ENCODE peak calls at places on chromosomes 2 and 18, in four cellular contexts. One of them, this sample, is unnamed. For H3K4me1, the result is how much of the 10 kb centered on the place peaks cover.

GRCh38 chr2:127648321-127648720 is 2.4 kb downstream of the GPR17 start:
- DNase-seq in tibial artery: no peak
- DNase-seq in heart right ventricle: no peak
- DNase-seq in neuronal stem cell: no peak
- DNase-seq in this sample: no peak

GRCh38 chr2:169397697-169398096 is 35.4 kb upstream of the LRP2 start:
- DNase-seq in heart right ventricle: no peak
- DNase-seq in tibial artery: no peak
- DNase-seq in neuronal stem cell: no peak
- DNase-seq in this sample: no peak

GRCh38 chr2:96529376-96530143 is 7.0 kb upstream of the ARID5A start:
- DNase-seq in heart right ventricle: no peak
- DNase-seq in neuronal stem cell: no peak
- DNase-seq in tibial artery: no peak
- DNase-seq in this sample: no peak

GRCh38 chr18:56711706-56712445 is 60.7 kb downstream of the WDR7 start:
- DNase-seq in heart right ventricle: no peak
- DNase-seq in neuronal stem cell: no peak
- DNase-seq in tibial artery: no peak
- DNase-seq in this sample: no peak

GRCh38 chr2:149320362-149320761 is 10.0 kb upstream of the LYPD6 start:
- DNase-seq in neuronal stem cell: no peak
- DNase-seq in heart right ventricle: no peak
- DNase-seq in tibial artery: no peak
- DNase-seq in this sample: no peak

GRCh38 chr2:46332686-46333281 is 35.6 kb downstream of the EPAS1 start:
- DNase-seq in tibial artery: no peak
- DNase-seq in neuronal stem cell: no peak
- DNase-seq in heart right ventricle: no peak
- DNase-seq in this sample: no peak

GRCh38 chr2:64284751-64285150 is 140.5 kb upstream of the PELI1 start:
- DNase-seq in tibial artery: no peak
- DNase-seq in neuronal stem cell: no peak
- DNase-seq in heart right ventricle: no peak
- DNase-seq in this sample: no peak

GRCh38 chr2:230941202-230942180 is 16.4 kb upstream of the GPR55 start:
- DNase-seq in neuronal stem cell: no peak
- DNase-seq in heart right ventricle: no peak
- DNase-seq in tibial artery: no peak
- DNase-seq in this sample: no peak

GRCh38 chr2:237431856-237432255 is 17.9 kb upstream of the COL6A3 start:
- DNase-seq in heart right ventricle: no peak
- DNase-seq in tibial artery: no peak
- DNase-seq in neuronal stem cell: no peak
- DNase-seq in this sample: no peak

GRCh38 chr2:109318949-109319342 is 189.9 kb downstream of the SH3RF3 start:
- DNase-seq in neuronal stem cell: no peak
- DNase-seq in tibial artery: no peak
- DNase-seq in heart right ventricle: no peak
- DNase-seq in this sample: no peak

GRCh38 chr2:31522742-31523141 is 58.0 kb downstream of the SRD5A2 start:
- DNase-seq in heart right ventricle: no peak
- DNase-seq in tibial artery: no peak
- DNase-seq in neuronal stem cell: no peak
- DNase-seq in this sample: no peak

GRCh38 chr2:215900203-215900611 is 113.1 kb downstream of the MREG start:
- DNase-seq in tibial artery: peak
- DNase-seq in heart right ventricle: no peak
- DNase-seq in neuronal stem cell: no peak
- DNase-seq in this sample: no peak
- H3K4me1 ChIP-seq in tibial artery: under half
- H3K4me1 ChIP-seq in heart right ventricle: under half
- H3K4me1 ChIP-seq in neuronal stem cell: under half
- H3K4me1 ChIP-seq in this sample: under half

GRCh38 chr18:48547456-48548403 is 8.9 kb downstream of the CTIF start:
- DNase-seq in tibial artery: peak
- DNase-seq in heart right ventricle: peak
- DNase-seq in neuronal stem cell: no peak
- DNase-seq in this sample: no peak
- H3K4me1 ChIP-seq in tibial artery: under half
- H3K4me1 ChIP-seq in heart right ventricle: under half
- H3K4me1 ChIP-seq in neuronal stem cell: under half
- H3K4me1 ChIP-seq in this sample: under half

GRCh38 chr2:43127208-43127940 is 99.0 kb downstream of the ZFP36L2 start:
- DNase-seq in neuronal stem cell: no peak
- DNase-seq in tibial artery: peak
- DNase-seq in heart right ventricle: peak
- DNase-seq in this sample: peak

GRCh38 chr2:43129676-43130547 is 96.5 kb downstream of the ZFP36L2 start:
- DNase-seq in tibial artery: peak
- DNase-seq in heart right ventricle: no peak
- DNase-seq in neuronal stem cell: no peak
- DNase-seq in this sample: no peak

GRCh38 chr2:43129254-43129653 is 97.2 kb downstream of the ZFP36L2 start:
- DNase-seq in neuronal stem cell: no peak
- DNase-seq in tibial artery: no peak
- DNase-seq in heart right ventricle: no peak
- DNase-seq in this sample: no peak

GRCh38 chr2:43126817-43127207 is 99.6 kb downstream of the ZFP36L2 start:
- DNase-seq in heart right ventricle: no peak
- DNase-seq in neuronal stem cell: no peak
- DNase-seq in tibial artery: no peak
- DNase-seq in this sample: no peak

GRCh38 chr2:43127941-43128561 is 98.4 kb downstream of the ZFP36L2 start:
- DNase-seq in heart right ventricle: no peak
- DNase-seq in tibial artery: no peak
- DNase-seq in neuronal stem cell: no peak
- DNase-seq in this sample: no peak
- H3K4me1 ChIP-seq in heart right ventricle: under half
- H3K4me1 ChIP-seq in tibial artery: under half
- H3K4me1 ChIP-seq in neuronal stem cell: under half
- H3K4me1 ChIP-seq in this sample: under half

DNA sequence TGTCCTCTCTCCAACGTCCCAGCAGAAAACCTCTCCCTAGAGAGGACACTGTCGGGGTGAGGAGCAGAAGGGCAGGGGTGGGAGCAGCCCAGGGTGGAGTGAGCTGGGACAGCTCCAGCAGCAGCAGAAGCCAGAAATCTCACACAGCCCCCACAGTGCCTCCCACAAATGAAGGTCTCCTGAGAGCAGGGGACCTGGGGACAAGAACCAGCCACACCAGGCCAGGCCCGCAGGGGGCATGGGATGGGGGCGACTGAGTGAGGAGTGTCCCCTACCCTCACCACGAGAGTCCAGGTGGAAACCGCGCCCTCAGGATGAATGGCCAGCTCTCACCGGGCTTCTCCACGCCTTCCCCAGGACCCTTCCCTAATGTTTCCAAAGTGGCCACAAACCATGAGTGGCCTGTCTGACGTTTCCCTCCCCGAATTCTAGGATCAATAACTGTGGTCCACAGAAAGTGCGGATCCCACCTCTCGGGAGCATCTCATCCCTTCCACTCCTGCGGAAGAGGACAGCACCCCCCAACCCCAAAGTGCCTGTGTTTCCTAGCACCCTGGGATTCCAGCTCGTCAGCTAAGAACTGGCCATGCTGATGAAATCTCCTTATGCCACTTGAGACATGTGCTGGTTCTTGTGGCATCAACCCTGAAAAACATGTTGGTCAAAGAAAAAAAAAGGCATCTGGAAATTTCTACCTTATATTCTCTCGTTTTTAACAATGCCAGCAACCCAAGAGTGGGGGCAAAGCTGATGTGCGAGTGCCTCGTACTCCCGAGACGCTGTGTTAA is 121.1 kb downstream of the HDAC4 start:
- DNase-seq in neuronal stem cell: no peak
- DNase-seq in heart right ventricle: no peak
- DNase-seq in tibial artery: peak
- DNase-seq in this sample: no peak
- H3K4me1 ChIP-seq in neuronal stem cell: under half
- H3K4me1 ChIP-seq in heart right ventricle: under half
- H3K4me1 ChIP-seq in tibial artery: under half
- H3K4me1 ChIP-seq in this sample: under half